ENCODE peak calls at places on chromosomes 11 and 22, in six cellular contexts. B is upper lobe of left lung, S is K562, P is GM12891, V is breast epithelium, T is endothelial cell of umbilical vein. R is an unnamed sample.

GRCh38 chr11:121596195-121597145 is 143.7 kb upstream of the SORL1-AS1 start:
- DNase-seq in T (no peak), V (no peak), B (no peak), S (no peak), P (no peak), R (no peak)

GRCh38 chr11:76666408-76666807 is 4.1 kb downstream of the LRRC32 start:
- DNase-seq in B (no peak), S (no peak), T (peak), P (no peak), V (no peak), R (peak)

GRCh38 chr11:2919837-2920236 is 9.4 kb downstream of the PHLDA2 start:
- DNase-seq in B (no peak), V (no peak), S (no peak), P (no peak), T (no peak), R (no peak)

GRCh38 chr22:48429621-48430020 is 1398.1 kb downstream of the BRD1 start:
- DNase-seq in B (no peak), T (no peak), S (no peak), V (no peak), P (no peak), R (no peak)

GRCh38 chr22:22748297-22748743 is 103.9 kb downstream of the GGTLC2 start:
- DNase-seq in B (peak), P (no peak), V (peak), T (peak), S (peak), R (no peak)

GRCh38 chr11:76329983-76330382 is 50.9 kb downstream of the THAP12 start:
- DNase-seq in S (no peak), V (no peak), B (no peak), P (no peak), T (no peak), R (no peak)

GRCh38 chr11:57339305-57339704 is 1.2 kb downstream of the P2RX3 start:
- DNase-seq in S (no peak), T (no peak), P (no peak), V (no peak), B (no peak), R (no peak)

GRCh38 chr11:48007677-48008076 is 27.3 kb downstream of the PTPRJ start:
- DNase-seq in B (peak), P (no peak), V (no peak), S (no peak), T (no peak), R (no peak)

GRCh38 chr22:46792841-46793261 is 30.4 kb downstream of the TBC1D22A start:
- DNase-seq in V (no peak), T (no peak), P (no peak), S (no peak), B (no peak), R (no peak)

GRCh38 chr11:33258631-33259184 is 1.5 kb downstream of the HIPK3 start:
- DNase-seq in V (no peak), P (no peak), S (no peak), B (no peak), T (peak), R (no peak)

GRCh38 chr22:41846268-41847002 is 13.5 kb downstream of the SREBF2 start:
- DNase-seq in T (peak), V (no peak), B (no peak), S (peak), P (no peak), R (no peak)

GRCh38 chr22:41842996-41843970 is 10.4 kb downstream of the SREBF2 start:
- DNase-seq in P (no peak), B (no peak), S (no peak), V (no peak), T (no peak), R (no peak)

GRCh38 chr22:41844036-41844435 is 11.1 kb downstream of the SREBF2 start:
- DNase-seq in P (no peak), T (no peak), B (no peak), S (no peak), V (no peak), R (no peak)

GRCh38 chr22:41845380-41846267 is 12.7 kb downstream of the SREBF2 start:
- DNase-seq in B (no peak), T (no peak), S (no peak), V (no peak), P (no peak), R (no peak)

GRCh38 chr22:41844513-41844912 is 11.6 kb downstream of the SREBF2 start:
- DNase-seq in V (peak), S (no peak), B (peak), T (no peak), P (no peak), R (no peak)
- TF ChIP-seq POLR2AphosphoS5 in V (peak), S (no peak), B (no peak), T (no peak), P (no peak), R (no peak)

GRCh38 chr11:119688362-119688761 is 40.6 kb downstream of the NECTIN1 start:
- DNase-seq in B (no peak), S (no peak), T (no peak), P (no peak), V (no peak), R (no peak)

GRCh38 chr11:119687220-119688046 is 41.6 kb downstream of the NECTIN1 start:
- DNase-seq in B (no peak), V (peak), S (no peak), T (no peak), P (no peak), R (no peak)

GRCh38 chr11:119684361-119685072 is 44.5 kb downstream of the NECTIN1 start:
- DNase-seq in T (peak), S (peak), P (no peak), B (peak), V (peak), R (no peak)

GRCh38 chr11:119685073-119685746 is 43.8 kb downstream of the NECTIN1 start:
- DNase-seq in P (no peak), S (no peak), V (no peak), T (no peak), B (no peak), R (no peak)

GRCh38 chr11:119686483-119686882 is 42.5 kb downstream of the NECTIN1 start:
- DNase-seq in S (no peak), V (peak), B (peak), T (no peak), P (no peak), R (no peak)
- TF ChIP-seq POLR2AphosphoS5 in S (no peak), V (no peak), B (no peak), T (no peak), P (no peak), R (no peak)

DNA sequence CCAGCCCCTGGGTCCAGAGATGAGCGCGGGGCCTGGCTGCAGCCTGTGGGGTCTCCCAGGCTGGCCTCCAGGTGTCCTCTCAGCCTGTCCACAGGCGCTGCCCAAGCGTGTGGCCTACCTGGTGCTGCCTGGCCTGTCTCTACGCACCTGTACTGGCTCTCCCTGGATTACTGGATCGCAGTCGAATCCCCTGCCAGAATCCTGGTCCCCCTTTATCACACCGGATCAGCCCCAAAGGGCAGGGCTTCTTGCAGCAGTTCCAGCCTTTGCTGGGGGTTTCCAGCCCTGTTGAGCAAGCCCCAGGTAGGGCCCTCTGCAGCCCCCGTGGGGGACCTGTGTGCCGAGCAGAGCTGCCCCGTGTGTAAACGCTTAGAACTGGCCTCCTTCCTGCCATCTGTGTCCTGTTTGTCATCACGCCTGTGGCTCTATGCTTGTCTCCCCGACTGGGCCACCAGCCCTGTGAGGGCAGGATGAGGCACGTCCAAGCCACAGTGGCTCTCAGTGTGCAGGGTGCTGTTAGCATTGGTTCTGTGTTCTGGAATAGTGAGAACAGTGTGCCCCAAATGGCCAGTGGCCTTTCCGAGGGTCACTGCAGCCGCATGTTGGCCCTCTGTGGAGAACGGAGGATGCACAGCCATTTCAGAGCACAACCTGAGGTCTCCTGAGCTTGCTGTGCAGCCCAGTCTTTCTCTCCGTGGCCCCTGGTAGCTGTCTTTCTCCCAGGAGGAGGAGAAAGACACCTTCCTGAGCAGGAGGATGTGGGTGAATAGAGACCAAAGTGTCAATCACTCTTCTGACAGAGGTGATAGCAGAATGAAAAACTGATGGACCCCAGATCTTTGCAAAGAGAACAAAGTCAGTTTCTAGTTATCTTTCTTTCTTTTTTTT is 13.9 kb upstream of the TXNRD2 start:
- DNase-seq in T (no peak), P (no peak), B (no peak), V (no peak), S (no peak), R (peak)
- TF ChIP-seq POLR2AphosphoS5 in T (no peak), P (no peak), B (no peak), V (no peak), S (no peak), R (no peak)

DNA sequence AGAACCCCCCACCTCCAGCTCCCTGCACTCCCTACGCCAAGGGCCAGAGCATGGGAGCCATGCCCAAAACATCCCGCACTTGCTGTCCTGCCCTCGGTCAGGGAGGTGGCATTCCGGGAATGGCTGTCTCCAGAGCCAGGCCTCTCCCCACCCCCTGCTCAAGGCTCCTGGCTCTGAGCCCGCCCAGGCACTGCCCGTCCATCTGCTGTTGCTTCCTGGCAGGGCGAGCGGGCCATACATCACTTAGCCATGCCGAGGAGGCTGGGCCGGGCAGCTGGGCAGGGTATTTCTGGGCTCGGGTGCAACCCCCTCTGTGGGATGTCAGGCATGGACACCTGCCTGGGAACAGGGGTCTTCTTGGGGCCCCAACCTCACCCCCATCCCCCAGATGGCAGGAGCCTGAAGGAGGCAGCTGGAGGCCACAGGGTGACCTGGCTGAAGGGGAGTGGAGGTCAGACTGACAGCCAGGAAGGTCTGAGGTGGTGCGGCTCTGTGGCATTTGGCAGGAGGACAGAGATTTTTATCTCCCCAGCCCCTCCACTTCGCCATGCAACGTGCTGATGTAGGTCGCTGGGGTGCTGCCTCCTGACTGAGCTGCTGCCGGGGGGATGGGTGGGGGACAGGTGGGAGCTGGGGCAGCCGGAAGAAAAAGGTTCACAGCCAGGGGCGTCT is 8.7 kb upstream of the CABP7 start:
- DNase-seq in B (no peak), V (no peak), S (no peak), P (no peak), T (no peak), R (no peak)
- TF ChIP-seq POLR2AphosphoS5 in B (no peak), V (no peak), S (no peak), P (no peak), T (no peak), R (no peak)

DNA sequence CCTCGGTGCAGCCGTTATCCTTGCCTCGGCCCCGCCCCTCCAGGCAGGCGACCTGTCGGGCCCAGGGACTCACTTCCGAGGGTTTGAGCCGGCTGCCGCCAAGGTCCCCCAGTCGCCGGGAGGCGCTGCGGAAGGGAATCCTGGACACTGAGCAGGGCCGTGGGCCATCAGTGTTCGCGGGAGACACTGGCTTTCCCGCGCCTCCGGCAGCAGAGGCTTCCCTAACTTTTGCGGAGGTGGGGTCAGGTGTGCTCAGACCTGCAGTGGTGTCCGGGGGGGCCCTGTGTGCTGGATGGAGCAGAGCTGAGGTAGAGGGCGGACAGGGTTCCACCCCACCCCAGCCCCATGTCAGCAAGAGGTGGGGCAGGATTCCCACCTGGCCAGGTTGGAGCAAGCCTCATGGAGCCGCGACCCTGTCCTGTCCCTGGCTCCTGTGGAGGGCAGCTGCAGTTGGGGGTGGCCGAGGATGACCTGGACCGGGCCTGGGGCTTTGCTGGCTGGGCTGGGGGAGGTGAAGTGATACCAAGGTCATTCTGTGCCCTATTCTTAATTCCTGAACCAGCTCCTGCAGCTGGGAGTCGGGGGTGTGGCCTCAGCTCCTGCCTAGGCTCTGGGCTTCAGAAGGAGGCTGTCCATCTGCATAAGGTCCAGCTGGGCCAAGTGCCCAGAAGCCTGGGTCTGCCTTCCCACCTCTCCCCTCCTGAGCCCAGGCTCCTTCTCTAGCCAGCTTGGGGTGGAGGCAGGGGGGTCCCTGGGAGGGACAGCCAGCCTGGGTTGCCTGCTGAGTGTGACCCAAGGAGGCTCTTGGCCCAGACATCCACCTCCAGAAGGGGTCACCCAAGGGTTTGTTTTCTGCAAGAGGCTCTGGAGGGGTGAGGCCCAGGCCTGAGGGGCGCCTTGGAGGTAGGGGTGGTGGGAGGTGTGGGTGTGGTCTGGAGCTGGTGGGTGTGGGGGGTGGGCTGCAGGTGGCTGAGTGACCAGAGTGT is 8.4 kb downstream of the TSPAN4 start:
- DNase-seq in V (no peak), B (no peak), S (no peak), T (no peak), P (peak), R (no peak)
- TF ChIP-seq POLR2AphosphoS5 in V (no peak), B (no peak), S (no peak), T (no peak), P (no peak), R (no peak)

DNA sequence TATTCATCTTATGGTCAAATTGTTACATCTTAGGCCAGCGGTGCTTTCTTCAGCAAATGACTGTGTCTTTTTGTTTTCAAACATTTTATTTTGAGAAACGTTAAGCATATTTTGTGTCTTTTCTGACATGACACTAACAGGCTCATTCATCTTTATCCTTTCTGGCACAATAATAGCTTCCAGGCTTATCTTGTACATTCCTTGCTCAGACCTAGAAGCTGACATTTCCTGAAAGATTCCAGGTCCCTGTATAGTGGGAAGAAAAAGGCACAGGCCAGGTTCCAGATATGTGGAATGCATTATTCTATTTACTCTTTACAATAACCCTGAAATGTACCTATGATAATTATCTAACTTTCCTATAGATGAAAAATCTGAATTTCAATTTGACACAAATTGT is 379.1 kb upstream of the B3GAT1 start:
- DNase-seq in S (no peak), V (no peak), T (no peak), P (no peak), B (no peak), R (no peak)
- TF ChIP-seq POLR2AphosphoS5 in S (no peak), V (no peak), T (no peak), P (no peak), B (no peak), R (no peak)

GRCh38 chr22:24289138-24289537 is 18.5 kb downstream of the SPECC1L start:
- DNase-seq in T (peak), V (no peak), B (no peak), P (no peak), S (no peak), R (no peak)
- TF ChIP-seq POLR2AphosphoS5 in T (no peak), V (no peak), B (peak), P (no peak), S (no peak), R (no peak)

DNA sequence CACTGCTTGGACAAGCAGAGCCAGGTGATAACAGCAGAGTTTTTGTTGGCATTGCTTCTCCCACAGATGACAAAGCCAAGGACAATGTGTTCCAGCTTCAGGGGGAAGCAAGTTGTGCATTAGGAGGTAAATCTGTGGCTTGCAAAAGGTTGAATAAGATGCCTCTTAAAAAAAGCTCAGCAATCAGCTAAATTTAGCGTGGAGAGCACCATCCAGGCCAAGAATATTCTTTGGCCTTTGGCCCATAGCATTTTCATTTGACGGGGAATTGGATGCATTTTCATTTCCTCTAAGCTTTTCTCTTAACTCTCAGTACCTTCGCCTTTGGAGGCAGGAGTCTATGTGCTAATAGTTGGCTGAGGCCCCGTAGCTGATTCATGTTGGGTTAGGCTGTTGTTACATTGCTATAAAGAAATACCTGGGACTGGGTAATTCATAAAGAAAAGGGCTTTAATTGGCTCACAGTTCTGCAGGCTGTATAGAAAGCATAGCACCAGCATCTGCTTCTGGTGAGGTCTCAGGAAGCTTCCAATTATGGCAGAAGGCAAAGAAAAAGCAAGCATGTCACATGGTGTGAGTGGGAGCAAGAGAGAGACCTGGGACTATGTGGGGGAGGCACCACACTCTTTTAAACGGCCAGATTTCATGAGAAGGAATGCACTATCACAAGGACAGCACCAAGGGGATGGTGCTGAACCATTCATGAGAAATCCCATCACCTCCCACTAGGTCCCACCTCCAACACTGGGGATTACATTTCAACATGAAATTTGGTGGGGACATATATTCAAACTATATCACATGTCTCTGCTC is 350.1 kb upstream of the C11orf87 start:
- DNase-seq in B (no peak), P (no peak), T (no peak), V (peak), S (no peak), R (no peak)
- TF ChIP-seq POLR2AphosphoS5 in B (no peak), P (no peak), T (no peak), V (no peak), S (no peak), R (no peak)